ENCODE peak calls at places on chromosome 10, in seven cellular contexts. A is mesendoderm, P is IMR-90, U is H9, O is neuronal stem cell, D is trophoblast cell, J is H1. H is an unnamed sample.

GRCh38 chr10:59299933-59300332 is 62.4 kb downstream of the FAM13C start:
- DNase-seq in J (no peak), U (no peak), A (no peak), O (no peak), P (no peak), D (no peak), H (no peak)

GRCh38 chr10:132169766-132170560 is 16.8 kb upstream of the DPYSL4 start:
- DNase-seq in O (no peak), A (no peak), J (no peak), D (no peak), P (no peak), U (no peak), H (no peak)

GRCh38 chr10:132153616-132154217 is 33.0 kb upstream of the DPYSL4 start:
- DNase-seq in A (no peak), U (no peak), J (no peak), O (no peak), D (no peak), P (no peak), H (no peak)

GRCh38 chr10:89887830-89888229 is 186.4 kb downstream of the KIF20B start:
- DNase-seq in O (no peak), U (no peak), P (no peak), D (peak; percentile 46), A (no peak), J (no peak), H (no peak)

GRCh38 chr10:45280113-45280512 is 35.3 kb downstream of the OR13A1 start:
- DNase-seq in A (peak; percentile 6), D (no peak), O (no peak), J (no peak), U (no peak), P (no peak), H (no peak)

GRCh38 chr10:60722623-60723022 is 55.7 kb upstream of the CDK1 start:
- DNase-seq in A (no peak), U (no peak), J (no peak), O (no peak), P (no peak), D (no peak), H (no peak)

GRCh38 chr10:129756912-129757861 is 206.9 kb downstream of the EBF3 start:
- DNase-seq in P (no peak), D (no peak), J (peak; percentile 24), O (no peak), A (no peak), U (peak; percentile 14), H (no peak)

GRCh38 chr10:92290076-92290836 is 622 bp downstream of the CPEB3 start:
- DNase-seq in O (peak; percentile 36), P (peak; percentile 49), A (peak; percentile 68), D (peak; percentile 60), J (no peak), U (no peak), H (peak; percentile 71)

GRCh38 chr10:107747851-107748250 is 583.3 kb upstream of the SORCS1 start:
- DNase-seq in J (no peak), A (no peak), D (no peak), U (no peak), P (no peak), O (no peak), H (no peak)

GRCh38 chr10:117503170-117503885 is 39.2 kb upstream of the EMX2 start:
- DNase-seq in A (no peak), U (peak; percentile 20), D (no peak), J (no peak), O (no peak), P (no peak), H (no peak)

GRCh38 chr10:17031656-17032630 is 97.7 kb downstream of the CUBN start:
- DNase-seq in O (no peak), J (no peak), P (no peak), D (no peak), U (no peak), A (peak; percentile 36), H (no peak)

GRCh38 chr10:133391761-133392518 is 2.0 kb upstream of the MTG1 start:
- DNase-seq in J (no peak), O (no peak), P (no peak), A (no peak), U (no peak), D (no peak), H (no peak)

GRCh38 chr10:33952692-33953360 is 618.4 kb upstream of the NRP1 start:
- DNase-seq in J (no peak), P (peak; percentile 82), D (peak; percentile 84), O (no peak), A (no peak), U (no peak), H (peak; percentile 3)

GRCh38 chr10:14748471-14748870 is 26.2 kb downstream of the FAM107B start:
- DNase-seq in A (peak; percentile 13), P (no peak), O (no peak), J (no peak), U (no peak), D (peak; percentile 58), H (no peak)
- H3K4me1 ChIP-seq in A (no peaks in the 10 kb centered on the region), P (peaks cover 4% of the 10 kb centered on the region), O (no peaks in the 10 kb centered on the region), J (no peaks in the 10 kb centered on the region), U (no peaks in the 10 kb centered on the region), D (peaks cover 9% of the 10 kb centered on the region), H (no peaks in the 10 kb centered on the region)

GRCh38 chr10:43237631-43238446 is 29.0 kb downstream of the RASGEF1A start:
- DNase-seq in A (no peak), D (no peak), J (no peak), P (no peak), U (peak; percentile 23), O (no peak), H (no peak)
- H2BK5ac ChIP-seq in A (no peak overlapping the region), D (no peak overlapping the region), J (no peak overlapping the region), P (no peak overlapping the region), U (no peak overlapping the region), O (no peak overlapping the region), H (no peak overlapping the region)

GRCh38 chr10:79254333-79255006 is 92.8 kb upstream of the PPIF start:
- DNase-seq in U (no peak), A (no peak), D (no peak), P (no peak), O (no peak), J (no peak), H (no peak)

GRCh38 chr10:79252450-79252849 is 94.8 kb upstream of the PPIF start:
- DNase-seq in J (no peak), D (no peak), A (no peak), U (no peak), O (no peak), P (no peak), H (no peak)

GRCh38 chr10:79256264-79256806 is 90.9 kb upstream of the PPIF start:
- DNase-seq in J (no peak), O (no peak), A (no peak), U (no peak), P (no peak), D (no peak), H (no peak)

GRCh38 chr10:79253704-79254103 is 93.6 kb upstream of the PPIF start:
- DNase-seq in J (no peak), P (no peak), D (no peak), A (no peak), O (no peak), U (no peak), H (no peak)

DNA sequence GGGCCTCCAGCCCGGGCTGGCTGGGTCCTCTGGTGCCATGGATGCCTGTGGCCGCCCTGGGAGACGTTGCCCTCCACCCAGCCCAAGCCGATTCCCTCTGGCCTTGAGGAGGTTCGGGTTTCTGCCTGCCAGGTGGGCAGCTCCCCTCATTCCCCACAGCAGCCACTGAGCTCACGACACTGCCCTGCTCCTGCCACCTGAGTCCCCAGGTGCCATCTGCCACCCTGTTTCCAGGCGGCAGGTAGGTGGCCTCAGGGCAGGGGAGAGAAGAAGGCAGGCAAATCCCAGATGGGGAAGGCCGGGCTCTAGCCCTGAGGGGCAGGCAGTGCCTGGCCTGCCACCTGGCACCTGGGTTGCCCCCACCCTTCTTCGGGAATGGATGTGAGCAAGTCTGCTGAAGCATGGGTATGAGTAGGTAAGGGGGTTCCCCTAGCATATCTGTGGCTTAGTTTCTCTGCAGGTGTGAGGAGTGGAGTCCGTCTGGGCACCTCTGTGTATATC is 92.2 kb upstream of the PPIF start:
- DNase-seq in P (no peak), A (no peak), O (no peak), J (no peak), D (no peak), U (no peak), H (no peak)
- H3K4me1 ChIP-seq in P (peaks cover 9% of the 10 kb centered on the region), A (peaks cover 1% of the 10 kb centered on the region), O (peaks cover 4% of the 10 kb centered on the region), J (no peaks in the 10 kb centered on the region), D (peaks cover 13% of the 10 kb centered on the region), U (no peaks in the 10 kb centered on the region), H (peaks cover 14% of the 10 kb centered on the region)

GRCh38 chr10:103847909-103848468 is 7.4 kb downstream of the SH3PXD2A start:
- DNase-seq in J (peak; percentile 69), A (peak; percentile 74), O (no peak), U (peak; percentile 56), P (no peak), D (no peak), H (no peak)
- H2BK5ac ChIP-seq in J (no peak overlapping the region), A (no peak overlapping the region), O (no peak overlapping the region), U (no peak overlapping the region), P (no peak overlapping the region), D (no peak overlapping the region), H (no peak overlapping the region)

DNA sequence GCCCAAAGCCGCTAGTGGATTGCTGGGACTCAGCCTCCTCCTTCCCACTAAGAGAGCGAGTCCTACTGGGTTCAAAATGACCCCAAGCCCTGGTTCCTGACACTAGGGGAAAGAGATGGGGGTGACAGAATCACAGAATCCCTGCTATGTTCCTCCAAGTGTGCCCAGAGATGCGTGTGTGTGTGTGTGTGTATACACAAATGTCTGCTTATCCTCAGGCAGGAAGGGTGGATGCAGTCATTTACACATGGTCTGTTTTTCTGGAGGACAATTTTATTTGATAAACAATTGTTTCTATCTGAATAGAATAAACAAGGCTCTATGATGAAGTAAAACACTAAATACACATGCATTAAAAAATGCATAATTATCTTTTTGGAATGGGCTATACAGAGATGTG is 1.2 kb upstream of the PLAU start:
- DNase-seq in J (no peak), U (no peak), P (no peak), O (no peak), A (no peak), D (no peak), H (peak; percentile 80)
- H3K4me1 ChIP-seq in J (peaks cover 24% of the 10 kb centered on the region), U (peaks cover 14% of the 10 kb centered on the region), P (peaks cover 42% of the 10 kb centered on the region), O (peaks cover 11% of the 10 kb centered on the region), A (peaks cover 16% of the 10 kb centered on the region), D (peaks cover 33% of the 10 kb centered on the region), H (peaks cover 49% of the 10 kb centered on the region)